ENCODE peak calls at places on chromosome 13, in six cellular contexts. One of them, this sample, is unnamed.

GRCh38 chr13:41059896-41060722 is 1.2 kb upstream of the WBP4 start:
- DNase-seq in AG20443: peak
- DNase-seq in stimulated activated CD8-positive, alpha-beta memory T cell treated with anti-CD3 and anti-CD28 coated beads, Interleukin-15, amount 100 ng/mL, for 4 hours: peak
- DNase-seq in PC-3: peak
- DNase-seq in stimulated activated CD4-positive, alpha-beta T cell treated with anti-CD3 and anti-CD28 coated beads, Interleukin-4, amount 100 ng/mL, for 24 hours: peak
- DNase-seq in activated CD4-positive, alpha-beta T cell treated with anti-CD3 and anti-CD28 coated beads, Interleukin-2, amount 10 ng/mL, durations not matched to agents 7 days and 5 days: peak
- DNase-seq in this sample: peak

GRCh38 chr13:113670541-113670940 is 3.5 kb downstream of the GRK1 start:
- DNase-seq in stimulated activated CD8-positive, alpha-beta memory T cell treated with anti-CD3 and anti-CD28 coated beads, Interleukin-15, amount 100 ng/mL, for 4 hours: no peak
- DNase-seq in activated CD4-positive, alpha-beta T cell treated with anti-CD3 and anti-CD28 coated beads, Interleukin-2, amount 10 ng/mL, durations not matched to agents 7 days and 5 days: no peak
- DNase-seq in AG20443: no peak
- DNase-seq in stimulated activated CD4-positive, alpha-beta T cell treated with anti-CD3 and anti-CD28 coated beads, Interleukin-4, amount 100 ng/mL, for 24 hours: no peak
- DNase-seq in PC-3: no peak
- DNase-seq in this sample: no peak

GRCh38 chr13:33322965-33323668 is 37.6 kb upstream of the STARD13 start:
- DNase-seq in PC-3: no peak
- DNase-seq in AG20443: no peak
- DNase-seq in stimulated activated CD4-positive, alpha-beta T cell treated with anti-CD3 and anti-CD28 coated beads, Interleukin-4, amount 100 ng/mL, for 24 hours: no peak
- DNase-seq in stimulated activated CD8-positive, alpha-beta memory T cell treated with anti-CD3 and anti-CD28 coated beads, Interleukin-15, amount 100 ng/mL, for 4 hours: no peak
- DNase-seq in activated CD4-positive, alpha-beta T cell treated with anti-CD3 and anti-CD28 coated beads, Interleukin-2, amount 10 ng/mL, durations not matched to agents 7 days and 5 days: no peak
- DNase-seq in this sample: no peak

GRCh38 chr13:46168341-46168740 is 13.6 kb downstream of the LCP1 start:
- DNase-seq in AG20443: peak
- DNase-seq in PC-3: no peak
- DNase-seq in stimulated activated CD8-positive, alpha-beta memory T cell treated with anti-CD3 and anti-CD28 coated beads, Interleukin-15, amount 100 ng/mL, for 4 hours: no peak
- DNase-seq in stimulated activated CD4-positive, alpha-beta T cell treated with anti-CD3 and anti-CD28 coated beads, Interleukin-4, amount 100 ng/mL, for 24 hours: peak
- DNase-seq in activated CD4-positive, alpha-beta T cell treated with anti-CD3 and anti-CD28 coated beads, Interleukin-2, amount 10 ng/mL, durations not matched to agents 7 days and 5 days: no peak
- DNase-seq in this sample: peak

GRCh38 chr13:40812102-40812501 is 22.7 kb downstream of the SLC25A15 start:
- DNase-seq in PC-3: no peak
- DNase-seq in activated CD4-positive, alpha-beta T cell treated with anti-CD3 and anti-CD28 coated beads, Interleukin-2, amount 10 ng/mL, durations not matched to agents 7 days and 5 days: no peak
- DNase-seq in stimulated activated CD8-positive, alpha-beta memory T cell treated with anti-CD3 and anti-CD28 coated beads, Interleukin-15, amount 100 ng/mL, for 4 hours: no peak
- DNase-seq in AG20443: no peak
- DNase-seq in stimulated activated CD4-positive, alpha-beta T cell treated with anti-CD3 and anti-CD28 coated beads, Interleukin-4, amount 100 ng/mL, for 24 hours: no peak
- DNase-seq in this sample: no peak

GRCh38 chr13:107803822-107804495 is 411.4 kb downstream of the LIG4 start:
- DNase-seq in AG20443: no peak
- DNase-seq in activated CD4-positive, alpha-beta T cell treated with anti-CD3 and anti-CD28 coated beads, Interleukin-2, amount 10 ng/mL, durations not matched to agents 7 days and 5 days: no peak
- DNase-seq in PC-3: no peak
- DNase-seq in stimulated activated CD4-positive, alpha-beta T cell treated with anti-CD3 and anti-CD28 coated beads, Interleukin-4, amount 100 ng/mL, for 24 hours: no peak
- DNase-seq in stimulated activated CD8-positive, alpha-beta memory T cell treated with anti-CD3 and anti-CD28 coated beads, Interleukin-15, amount 100 ng/mL, for 4 hours: no peak
- DNase-seq in this sample: no peak

GRCh38 chr13:100128373-100128772 is 39.5 kb downstream of the PCCA start:
- DNase-seq in AG20443: no peak
- DNase-seq in PC-3: no peak
- DNase-seq in stimulated activated CD4-positive, alpha-beta T cell treated with anti-CD3 and anti-CD28 coated beads, Interleukin-4, amount 100 ng/mL, for 24 hours: no peak
- DNase-seq in activated CD4-positive, alpha-beta T cell treated with anti-CD3 and anti-CD28 coated beads, Interleukin-2, amount 10 ng/mL, durations not matched to agents 7 days and 5 days: no peak
- DNase-seq in stimulated activated CD8-positive, alpha-beta memory T cell treated with anti-CD3 and anti-CD28 coated beads, Interleukin-15, amount 100 ng/mL, for 4 hours: no peak
- DNase-seq in this sample: peak

GRCh38 chr13:37070145-37070695 is 10.7 kb upstream of the SUPT20H start:
- DNase-seq in stimulated activated CD8-positive, alpha-beta memory T cell treated with anti-CD3 and anti-CD28 coated beads, Interleukin-15, amount 100 ng/mL, for 4 hours: no peak
- DNase-seq in stimulated activated CD4-positive, alpha-beta T cell treated with anti-CD3 and anti-CD28 coated beads, Interleukin-4, amount 100 ng/mL, for 24 hours: no peak
- DNase-seq in PC-3: no peak
- DNase-seq in AG20443: no peak
- DNase-seq in activated CD4-positive, alpha-beta T cell treated with anti-CD3 and anti-CD28 coated beads, Interleukin-2, amount 10 ng/mL, durations not matched to agents 7 days and 5 days: no peak
- DNase-seq in this sample: no peak

GRCh38 chr13:73991884-73992283 is 142.3 kb downstream of the KLF12 start:
- DNase-seq in activated CD4-positive, alpha-beta T cell treated with anti-CD3 and anti-CD28 coated beads, Interleukin-2, amount 10 ng/mL, durations not matched to agents 7 days and 5 days: no peak
- DNase-seq in PC-3: no peak
- DNase-seq in stimulated activated CD8-positive, alpha-beta memory T cell treated with anti-CD3 and anti-CD28 coated beads, Interleukin-15, amount 100 ng/mL, for 4 hours: no peak
- DNase-seq in AG20443: no peak
- DNase-seq in stimulated activated CD4-positive, alpha-beta T cell treated with anti-CD3 and anti-CD28 coated beads, Interleukin-4, amount 100 ng/mL, for 24 hours: no peak
- DNase-seq in this sample: no peak

GRCh38 chr13:25846227-25846984 is 205.4 kb downstream of the SHISA2 start:
- DNase-seq in PC-3: peak
- DNase-seq in activated CD4-positive, alpha-beta T cell treated with anti-CD3 and anti-CD28 coated beads, Interleukin-2, amount 10 ng/mL, durations not matched to agents 7 days and 5 days: no peak
- DNase-seq in stimulated activated CD8-positive, alpha-beta memory T cell treated with anti-CD3 and anti-CD28 coated beads, Interleukin-15, amount 100 ng/mL, for 4 hours: no peak
- DNase-seq in stimulated activated CD4-positive, alpha-beta T cell treated with anti-CD3 and anti-CD28 coated beads, Interleukin-4, amount 100 ng/mL, for 24 hours: no peak
- DNase-seq in AG20443: no peak
- DNase-seq in this sample: peak

GRCh38 chr13:101289764-101290163 is 126.5 kb downstream of the NALCN start:
- DNase-seq in AG20443: peak
- DNase-seq in stimulated activated CD4-positive, alpha-beta T cell treated with anti-CD3 and anti-CD28 coated beads, Interleukin-4, amount 100 ng/mL, for 24 hours: no peak
- DNase-seq in stimulated activated CD8-positive, alpha-beta memory T cell treated with anti-CD3 and anti-CD28 coated beads, Interleukin-15, amount 100 ng/mL, for 4 hours: no peak
- DNase-seq in PC-3: no peak
- DNase-seq in activated CD4-positive, alpha-beta T cell treated with anti-CD3 and anti-CD28 coated beads, Interleukin-2, amount 10 ng/mL, durations not matched to agents 7 days and 5 days: no peak
- DNase-seq in this sample: peak

GRCh38 chr13:89066868-89067466 is 1395.8 kb downstream of the SLITRK5 start:
- DNase-seq in AG20443: peak
- DNase-seq in PC-3: peak
- DNase-seq in stimulated activated CD4-positive, alpha-beta T cell treated with anti-CD3 and anti-CD28 coated beads, Interleukin-4, amount 100 ng/mL, for 24 hours: peak
- DNase-seq in activated CD4-positive, alpha-beta T cell treated with anti-CD3 and anti-CD28 coated beads, Interleukin-2, amount 10 ng/mL, durations not matched to agents 7 days and 5 days: peak
- DNase-seq in stimulated activated CD8-positive, alpha-beta memory T cell treated with anti-CD3 and anti-CD28 coated beads, Interleukin-15, amount 100 ng/mL, for 4 hours: no peak
- DNase-seq in this sample: peak

GRCh38 chr13:59946924-59947323 is 216.8 kb downstream of the DIAPH3 start:
- DNase-seq in PC-3: no peak
- DNase-seq in stimulated activated CD8-positive, alpha-beta memory T cell treated with anti-CD3 and anti-CD28 coated beads, Interleukin-15, amount 100 ng/mL, for 4 hours: no peak
- DNase-seq in stimulated activated CD4-positive, alpha-beta T cell treated with anti-CD3 and anti-CD28 coated beads, Interleukin-4, amount 100 ng/mL, for 24 hours: no peak
- DNase-seq in AG20443: peak
- DNase-seq in activated CD4-positive, alpha-beta T cell treated with anti-CD3 and anti-CD28 coated beads, Interleukin-2, amount 10 ng/mL, durations not matched to agents 7 days and 5 days: no peak
- DNase-seq in this sample: no peak

GRCh38 chr13:26971990-26972888 is 199.4 kb downstream of the USP12 start:
- DNase-seq in stimulated activated CD8-positive, alpha-beta memory T cell treated with anti-CD3 and anti-CD28 coated beads, Interleukin-15, amount 100 ng/mL, for 4 hours: no peak
- DNase-seq in PC-3: peak
- DNase-seq in AG20443: no peak
- DNase-seq in stimulated activated CD4-positive, alpha-beta T cell treated with anti-CD3 and anti-CD28 coated beads, Interleukin-4, amount 100 ng/mL, for 24 hours: peak
- DNase-seq in activated CD4-positive, alpha-beta T cell treated with anti-CD3 and anti-CD28 coated beads, Interleukin-2, amount 10 ng/mL, durations not matched to agents 7 days and 5 days: peak
- DNase-seq in this sample: peak

GRCh38 chr13:31786011-31786410 is 46.7 kb downstream of the RXFP2 start:
- DNase-seq in stimulated activated CD4-positive, alpha-beta T cell treated with anti-CD3 and anti-CD28 coated beads, Interleukin-4, amount 100 ng/mL, for 24 hours: no peak
- DNase-seq in PC-3: no peak
- DNase-seq in stimulated activated CD8-positive, alpha-beta memory T cell treated with anti-CD3 and anti-CD28 coated beads, Interleukin-15, amount 100 ng/mL, for 4 hours: no peak
- DNase-seq in AG20443: no peak
- DNase-seq in activated CD4-positive, alpha-beta T cell treated with anti-CD3 and anti-CD28 coated beads, Interleukin-2, amount 10 ng/mL, durations not matched to agents 7 days and 5 days: no peak
- DNase-seq in this sample: peak

GRCh38 chr13:113669871-113670341 is 2.9 kb downstream of the GRK1 start:
- DNase-seq in activated CD4-positive, alpha-beta T cell treated with anti-CD3 and anti-CD28 coated beads, Interleukin-2, amount 10 ng/mL, durations not matched to agents 7 days and 5 days: no peak
- DNase-seq in PC-3: no peak
- DNase-seq in stimulated activated CD4-positive, alpha-beta T cell treated with anti-CD3 and anti-CD28 coated beads, Interleukin-4, amount 100 ng/mL, for 24 hours: no peak
- DNase-seq in stimulated activated CD8-positive, alpha-beta memory T cell treated with anti-CD3 and anti-CD28 coated beads, Interleukin-15, amount 100 ng/mL, for 4 hours: no peak
- DNase-seq in AG20443: no peak
- DNase-seq in this sample: no peak

GRCh38 chr13:108915634-108916497 is 286.5 kb downstream of the MYO16 start:
- DNase-seq in activated CD4-positive, alpha-beta T cell treated with anti-CD3 and anti-CD28 coated beads, Interleukin-2, amount 10 ng/mL, durations not matched to agents 7 days and 5 days: peak
- DNase-seq in PC-3: peak
- DNase-seq in stimulated activated CD4-positive, alpha-beta T cell treated with anti-CD3 and anti-CD28 coated beads, Interleukin-4, amount 100 ng/mL, for 24 hours: peak
- DNase-seq in stimulated activated CD8-positive, alpha-beta memory T cell treated with anti-CD3 and anti-CD28 coated beads, Interleukin-15, amount 100 ng/mL, for 4 hours: peak
- DNase-seq in AG20443: peak
- DNase-seq in this sample: peak

GRCh38 chr13:107450426-107450825 is 764.9 kb downstream of the LIG4 start:
- DNase-seq in PC-3: no peak
- DNase-seq in AG20443: no peak
- DNase-seq in stimulated activated CD4-positive, alpha-beta T cell treated with anti-CD3 and anti-CD28 coated beads, Interleukin-4, amount 100 ng/mL, for 24 hours: no peak
- DNase-seq in stimulated activated CD8-positive, alpha-beta memory T cell treated with anti-CD3 and anti-CD28 coated beads, Interleukin-15, amount 100 ng/mL, for 4 hours: no peak
- DNase-seq in activated CD4-positive, alpha-beta T cell treated with anti-CD3 and anti-CD28 coated beads, Interleukin-2, amount 10 ng/mL, durations not matched to agents 7 days and 5 days: no peak
- DNase-seq in this sample: no peak

GRCh38 chr13:39913928-39914327 is 258.5 kb downstream of the COG6 start:
- DNase-seq in AG20443: no peak
- DNase-seq in activated CD4-positive, alpha-beta T cell treated with anti-CD3 and anti-CD28 coated beads, Interleukin-2, amount 10 ng/mL, durations not matched to agents 7 days and 5 days: no peak
- DNase-seq in stimulated activated CD4-positive, alpha-beta T cell treated with anti-CD3 and anti-CD28 coated beads, Interleukin-4, amount 100 ng/mL, for 24 hours: no peak
- DNase-seq in stimulated activated CD8-positive, alpha-beta memory T cell treated with anti-CD3 and anti-CD28 coated beads, Interleukin-15, amount 100 ng/mL, for 4 hours: no peak
- DNase-seq in PC-3: no peak
- DNase-seq in this sample: peak

This sample was measured in mammary epithelial cell.